ENCODE peak calls at places on chromosomes 3 and 15, in five cellular contexts. Y is HepG2, B is HL-60, U is GM23338, O is K562. Z is an unnamed sample.

GRCh38 chr3:129519896-129520440 is 8.5 kb upstream of the RHO start:
- DNase-seq in Y (no peak), B (no peak), U (no peak), O (no peak), Z (no peak)

GRCh38 chr3:58567251-58567515 is 10.0 kb downstream of the FAM107A start:
- DNase-seq in Y (no peak), B (no peak), U (no peak), O (no peak), Z (no peak)

GRCh38 chr3:55309336-55309735 is 177.8 kb downstream of the WNT5A start:
- DNase-seq in Y (no peak), B (no peak), U (no peak), O (no peak), Z (no peak)

GRCh38 chr3:170643831-170644230 is 58.0 kb upstream of the SLC7A14 start:
- DNase-seq in Y (no peak), B (no peak), U (no peak), O (no peak), Z (no peak)

GRCh38 chr15:60844431-60845174 is 365.7 kb upstream of the ICE2 start:
- DNase-seq in Y (no peak), B (no peak), U (no peak), O (no peak), Z (no peak)

GRCh38 chr3:171055336-171056178 is 29.0 kb upstream of the SLC2A2 start:
- DNase-seq in Y (peak), B (no peak), U (no peak), O (no peak), Z (no peak)

GRCh38 chr3:123025642-123026521 is 1.7 kb downstream of the SEMA5B start:
- DNase-seq in Y (no peak), B (peak), U (peak), O (no peak), Z (no peak)

GRCh38 chr15:42062284-42062806 is 32.0 kb downstream of the PLA2G4D start:
- DNase-seq in Y (no peak), B (no peak), U (no peak), O (no peak), Z (no peak)

GRCh38 chr3:152325136-152325535 is 56.4 kb downstream of the MBNL1 start:
- DNase-seq in Y (no peak), B (no peak), U (no peak), O (no peak), Z (no peak)

GRCh38 chr3:43207628-43208085 is 78.7 kb upstream of the SNRK start:
- DNase-seq in Y (no peak), B (no peak), U (no peak), O (no peak), Z (no peak)

GRCh38 chr15:69317392-69317841 is 18.7 kb downstream of the PAQR5 start:
- DNase-seq in Y (no peak), B (no peak), U (no peak), O (no peak), Z (no peak)

GRCh38 chr3:13653631-13654279 is 104.8 kb downstream of the FBLN2 start:
- DNase-seq in Y (no peak), B (no peak), U (no peak), O (no peak), Z (no peak)

GRCh38 chr3:8320711-8321458 is 180.7 kb upstream of the LMCD1 start:
- DNase-seq in Y (no peak), B (no peak), U (peak), O (no peak), Z (no peak)

GRCh38 chr15:86906406-86906805 is 826.7 kb downstream of the AGBL1 start:
- DNase-seq in Y (no peak), B (no peak), U (no peak), O (no peak), Z (no peak)

GRCh38 chr15:101382544-101382943 is 87.5 kb upstream of the SNRPA1 start:
- DNase-seq in Y (no peak), B (no peak), U (no peak), O (no peak), Z (no peak)

GRCh38 chr15:48577495-48577894 is 68.0 kb downstream of the FBN1 start:
- DNase-seq in Y (no peak), B (no peak), U (no peak), O (no peak), Z (no peak)

GRCh38 chr15:98541519-98541918 is 106.8 kb upstream of the IGF1R start:
- DNase-seq in Y (no peak), B (no peak), U (no peak), O (no peak), Z (no peak)

GRCh38 chr3:183494341-183494740 is 61.2 kb downstream of the KLHL6 start:
- DNase-seq in Y (no peak), B (no peak), U (no peak), O (no peak), Z (no peak)

GRCh38 chr3:104908761-104909160 is 457.9 kb upstream of the ALCAM start:
- DNase-seq in Y (no peak), B (no peak), U (peak), O (no peak), Z (no peak)

GRCh38 chr15:68755731-68756130 is 65.0 kb downstream of the ANP32A start:
- DNase-seq in Y (no peak), B (no peak), U (no peak), O (no peak), Z (no peak)

GRCh38 chr3:107676469-107677309 is 153.9 kb downstream of the BBX start:
- DNase-seq in Y (peak), B (no peak), U (peak), O (no peak), Z (no peak)

GRCh38 chr3:192812736-192813383 is 85.5 kb upstream of the FGF12 start:
- DNase-seq in Y (peak), B (peak), U (peak), O (peak), Z (peak)

GRCh38 chr3:183116051-183116614 is 16.8 kb upstream of the MCCC1 start:
- DNase-seq in Y (peak), B (peak), U (peak), O (peak), Z (no peak)

GRCh38 chr3:81925385-81925784 is 163.9 kb upstream of the GBE1 start:
- DNase-seq in Y (no peak), B (no peak), U (no peak), O (no peak), Z (no peak)

GRCh38 chr15:61383421-61383820 is 154.3 kb upstream of the RORA start:
- DNase-seq in Y (no peak), B (no peak), U (no peak), O (no peak), Z (no peak)

GRCh38 chr3:195094211-195094921 is 176.6 kb downstream of the XXYLT1 start:
- DNase-seq in Y (no peak), B (peak), U (peak), O (no peak), Z (no peak)

DNA sequence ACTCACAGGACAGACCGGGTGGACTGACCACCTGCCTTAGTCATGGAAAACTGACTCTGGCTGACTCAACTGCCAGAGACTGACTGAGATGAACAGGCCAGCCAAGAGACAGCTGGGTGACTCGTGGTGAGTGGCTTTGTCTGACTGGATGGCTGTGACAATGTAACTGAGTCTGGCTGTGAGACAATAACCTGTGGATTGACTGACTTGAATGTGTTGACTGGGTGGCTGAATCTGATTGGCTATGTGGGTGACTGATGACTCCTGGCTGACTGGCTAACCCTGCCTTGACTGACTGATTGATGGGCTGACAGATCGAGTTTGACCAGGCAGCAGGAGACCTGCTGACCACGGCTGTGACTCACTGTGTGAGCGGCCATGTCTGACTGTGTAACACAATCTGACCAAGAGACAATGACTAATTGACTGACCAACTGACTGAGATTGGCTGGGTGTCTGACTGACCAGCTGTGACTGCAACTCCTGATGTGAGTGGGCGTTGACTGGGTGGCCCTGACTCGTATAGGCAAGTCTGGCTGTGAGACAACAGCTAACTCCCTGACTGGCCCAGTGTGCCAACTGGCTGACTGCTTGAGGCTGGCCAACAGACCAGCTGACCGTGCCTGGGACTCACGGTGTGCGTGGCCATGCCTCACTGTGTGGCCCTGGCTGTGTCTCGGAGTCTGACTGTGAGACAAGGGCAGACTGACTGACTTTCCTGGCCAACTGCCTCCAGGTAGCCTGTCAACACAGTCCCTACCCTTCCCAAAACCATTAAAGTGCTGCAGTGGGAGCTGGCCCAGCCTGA is 509.1 kb downstream of the SHQ1 start:
- DNase-seq in Y (peak), B (no peak), U (no peak), O (peak), Z (peak)
- TF ChIP-seq POLR2AphosphoS5 in Y (no peak), B (no peak), U (no peak), O (no peak), Z (no peak)

GRCh38 chr3:23575697-23576096 is 230.1 kb upstream of the UBE2E1 start:
- DNase-seq in Y (no peak), B (no peak), U (no peak), O (no peak), Z (no peak)
- TF ChIP-seq REST in Y (no peak), B (no peak), U (no peak), O (no peak), Z (no peak)

GRCh38 chr3:172152869-172153268 is 113.5 kb downstream of the FNDC3B start:
- DNase-seq in Y (no peak), B (no peak), U (no peak), O (no peak), Z (no peak)
- H3K4me3 ChIP-seq in Y (no peak), B (no peak), U (no peak), O (no peak), Z (no peak)

DNA sequence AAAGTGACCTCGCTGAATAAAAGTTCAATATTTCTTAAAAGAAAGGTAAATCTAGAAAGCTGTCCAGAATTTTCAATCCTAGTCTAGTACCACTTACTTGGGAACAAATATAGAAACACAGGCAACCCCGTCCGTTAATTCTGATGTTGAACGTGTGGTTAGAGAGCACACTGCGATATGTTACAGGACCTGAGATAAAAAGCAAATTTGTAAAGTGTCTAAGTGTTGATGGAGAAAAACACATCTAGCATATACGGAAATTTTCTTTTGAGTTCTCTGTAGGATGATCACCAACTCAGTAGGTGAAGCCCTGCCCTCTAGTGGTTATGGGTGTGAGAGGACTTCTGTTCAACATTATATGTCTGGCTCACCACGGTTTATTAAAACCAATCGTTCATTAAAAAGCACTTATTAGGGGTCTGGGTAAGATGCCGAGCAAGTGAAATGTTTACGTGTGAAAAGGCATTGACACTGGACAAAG is 1.1 kb upstream of the ATP2C1 start:
- DNase-seq in Y (peak), B (peak), U (peak), O (peak), Z (peak)
- TF ChIP-seq POLR2AphosphoS5 in Y (no peak), B (no peak), U (no peak), O (peak), Z (no peak)

DNA sequence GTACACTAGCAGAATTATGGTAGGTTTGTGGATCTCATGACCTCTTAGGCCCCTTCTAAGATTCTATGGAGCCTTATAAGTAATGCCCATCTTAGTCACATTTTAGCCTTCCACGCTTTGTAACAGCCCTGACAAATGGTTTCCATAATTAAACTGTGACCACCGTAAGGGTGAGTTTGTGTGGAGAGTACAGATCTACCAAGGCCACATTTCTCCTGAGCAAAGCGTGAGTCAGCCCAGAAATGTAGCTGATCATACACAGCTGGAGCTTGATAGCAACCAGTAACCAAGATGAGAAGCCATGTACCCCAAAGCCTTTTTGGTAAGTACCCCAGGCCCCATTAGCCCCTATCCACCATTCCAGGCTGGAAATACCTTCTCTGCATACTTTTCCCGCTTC is 31.7 kb downstream of the CHAC1 start:
- DNase-seq in Y (no peak), B (no peak), U (no peak), O (no peak), Z (no peak)
- TF ChIP-seq REST in Y (no peak), B (no peak), U (no peak), O (no peak), Z (no peak)

GRCh38 chr15:74408815-74409214 is 24.9 kb downstream of the SEMA7A start:
- DNase-seq in Y (no peak), B (no peak), U (no peak), O (no peak), Z (no peak)

GRCh38 chr15:74411686-74412085 is 22.1 kb downstream of the SEMA7A start:
- DNase-seq in Y (no peak), B (no peak), U (no peak), O (no peak), Z (no peak)

GRCh38 chr15:74412159-74412558 is 21.6 kb downstream of the SEMA7A start:
- DNase-seq in Y (no peak), B (no peak), U (no peak), O (no peak), Z (no peak)

GRCh38 chr15:74409225-74409624 is 24.5 kb downstream of the SEMA7A start:
- DNase-seq in Y (no peak), B (no peak), U (no peak), O (no peak), Z (no peak)

GRCh38 chr15:74410502-74410901 is 23.3 kb downstream of the SEMA7A start:
- DNase-seq in Y (no peak), B (no peak), U (no peak), O (no peak), Z (no peak)
- H3K4me3 ChIP-seq in Y (no peak), B (no peak), U (no peak), O (no peak), Z (no peak)

DNA sequence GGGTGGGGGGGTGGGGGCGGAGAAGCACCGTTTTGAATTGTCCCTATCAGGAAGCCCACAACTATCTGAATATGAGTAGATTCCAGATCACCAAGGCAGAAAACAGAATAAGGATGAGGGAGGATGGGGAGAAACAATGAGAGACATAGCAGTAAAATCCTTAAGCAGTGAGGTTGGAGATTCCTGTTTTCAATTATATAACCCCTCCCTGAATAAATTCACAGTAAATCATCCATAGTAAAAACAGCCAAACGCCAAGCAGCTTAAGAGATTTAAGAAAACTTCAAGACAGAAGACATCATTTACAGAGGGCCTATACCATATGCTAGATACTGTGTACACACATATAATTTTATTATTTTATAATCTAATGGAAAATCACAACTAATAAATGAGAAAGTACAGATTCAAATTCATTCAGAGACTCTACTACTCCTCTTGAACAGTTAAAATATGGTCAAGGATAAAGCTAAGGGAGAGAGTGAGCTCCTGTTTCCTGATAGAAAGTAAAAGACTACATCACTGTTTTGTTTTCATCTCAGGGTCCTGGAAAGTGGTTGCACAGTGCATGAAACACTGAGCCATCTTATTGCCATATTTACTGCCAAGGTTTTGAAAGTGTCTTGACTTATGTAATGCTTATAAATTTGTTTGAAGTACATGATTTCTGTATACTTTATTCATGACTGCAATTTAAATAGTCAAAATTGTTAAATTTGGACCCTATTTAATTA is 141.6 kb downstream of the TBL1XR1 start:
- DNase-seq in Y (no peak), B (no peak), U (no peak), O (peak), Z (no peak)
- TF ChIP-seq POLR2AphosphoS5 in Y (no peak), B (no peak), U (no peak), O (no peak), Z (no peak)

GRCh38 chr3:45186871-45187270 is 39.2 kb downstream of the TMEM158 start:
- DNase-seq in Y (no peak), B (no peak), U (no peak), O (no peak), Z (no peak)

GRCh38 chr3:45185052-45185451 is 38.9 kb upstream of the CDCP1 start:
- DNase-seq in Y (no peak), B (no peak), U (no peak), O (no peak), Z (no peak)

GRCh38 chr3:45188714-45189659 is 37.1 kb downstream of the TMEM158 start:
- DNase-seq in Y (peak), B (no peak), U (no peak), O (no peak), Z (no peak)

GRCh38 chr3:45185461-45185860 is 39.3 kb upstream of the CDCP1 start:
- DNase-seq in Y (no peak), B (no peak), U (no peak), O (peak), Z (no peak)

DNA sequence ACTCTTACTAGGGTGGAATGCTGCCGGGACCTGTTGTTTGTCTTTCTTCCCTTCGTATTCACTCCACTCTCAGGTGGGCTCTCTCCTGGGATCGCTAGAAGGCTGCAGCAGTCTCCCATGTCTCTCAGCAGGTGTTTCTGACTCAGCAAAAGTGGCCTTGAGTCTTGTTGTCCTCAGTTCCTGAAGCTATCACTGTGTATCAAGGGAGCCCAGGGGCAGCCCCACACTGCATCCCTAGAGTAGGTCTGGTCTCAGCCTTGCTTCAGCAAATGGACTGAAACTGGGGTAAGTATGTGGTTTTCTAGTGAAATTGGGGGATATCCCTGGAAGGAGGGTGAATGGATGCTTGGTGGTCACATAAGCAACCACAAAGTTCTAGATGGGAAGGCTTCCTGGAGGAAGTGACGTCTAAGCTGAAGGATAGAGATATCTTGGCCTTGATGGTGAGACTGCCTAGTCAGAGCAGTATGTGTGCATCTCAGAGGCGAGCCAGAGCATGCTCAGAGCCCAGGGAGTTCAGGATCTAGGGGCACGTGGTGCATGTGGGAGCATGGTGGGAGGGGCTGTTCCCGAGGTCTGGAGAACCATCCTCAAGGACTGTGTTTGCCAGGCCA is 38.4 kb downstream of the TMEM158 start:
- DNase-seq in Y (no peak), B (no peak), U (no peak), O (no peak), Z (no peak)
- TF ChIP-seq REST in Y (no peak), B (no peak), U (no peak), O (no peak), Z (no peak)

GRCh38 chr3:53252105-53252946 is 3.5 kb downstream of the TKT start:
- DNase-seq in Y (no peak), B (peak), U (peak), O (no peak), Z (no peak)
- H3K4me3 ChIP-seq in Y (no peak), B (peak), U (peak), O (no peak), Z (peak)

DNA sequence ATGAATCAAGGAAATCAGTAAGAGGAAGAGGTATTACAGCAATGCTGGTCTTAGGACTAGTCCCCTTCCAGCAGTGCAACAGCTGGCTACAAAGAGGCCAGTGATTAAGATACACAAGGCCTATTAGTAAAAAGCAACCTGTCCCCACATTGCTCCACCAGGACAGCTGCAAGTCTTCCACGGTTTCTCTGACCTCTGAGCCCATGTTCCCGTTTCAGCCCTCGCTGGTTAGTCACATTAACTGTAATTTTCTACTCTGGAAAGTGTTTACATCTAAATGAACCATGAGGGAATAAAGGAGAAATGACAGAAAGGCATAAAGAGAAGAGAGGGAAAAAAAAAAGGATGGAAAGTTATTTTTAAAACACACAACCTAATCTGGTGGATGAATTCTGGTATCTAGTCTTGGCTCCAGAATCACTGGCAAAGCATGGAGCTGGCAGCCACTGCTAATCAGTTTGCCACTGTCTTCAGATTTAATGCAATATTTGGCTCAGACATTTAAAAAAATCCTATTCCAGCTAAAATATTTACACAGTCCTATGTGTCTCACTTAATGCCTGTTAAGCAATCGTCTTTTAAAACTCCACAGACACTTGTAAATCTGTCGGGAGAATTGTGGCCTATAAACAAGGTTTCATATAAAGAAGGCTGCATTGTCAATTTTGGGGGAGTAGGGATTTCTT is 154.9 kb downstream of the GREM1 start:
- DNase-seq in Y (no peak), B (no peak), U (no peak), O (no peak), Z (no peak)
- TF ChIP-seq POLR2AphosphoS5 in Y (no peak), B (no peak), U (no peak), O (no peak), Z (no peak)

Z was measured in Panc1.